ENCODE peak calls at places on chromosomes 1 and 21, in five cellular contexts. O is activated T-cell treated with anti-CD3 and anti-CD28 coated beads, Interleukin-2, amount 50 U/mL, for 4 hours; P is iris pigment epithelial cell; U is progenitor cell of endocrine pancreas; G is A673. Z is an unnamed sample.

GRCh38 chr1:162206749-162207635 is 137.5 kb downstream of the NOS1AP start:
- DNase-seq in P (no peak), G (no peak), O (no peak), U (no peak), Z (no peak)

GRCh38 chr1:115669002-115669673 is 27.4 kb downstream of the VANGL1 start:
- DNase-seq in O (no peak), P (peak; percentile 91), G (no peak), U (no peak), Z (no peak)

GRCh38 chr1:27405074-27405473 is 12.7 kb downstream of the GPR3 start:
- DNase-seq in U (no peak), P (peak; percentile 57), G (no peak), O (no peak), Z (no peak)

GRCh38 chr21:38913120-38913975 is 107.6 kb downstream of the ETS2 start:
- DNase-seq in U (peak; percentile 53), G (peak; percentile 60), O (no peak), P (peak; percentile 72), Z (peak; percentile 76)

GRCh38 chr1:230839166-230839565 is 29.2 kb downstream of the C1orf198 start:
- DNase-seq in O (no peak), P (no peak), G (no peak), U (no peak), Z (no peak)

GRCh38 chr1:89721351-89721750 is 88.4 kb downstream of the LRRC8C start:
- DNase-seq in U (no peak), P (peak; percentile 77), O (peak; percentile 12), G (peak; percentile 73), Z (no peak)

GRCh38 chr1:9200441-9200840 is 34.1 kb upstream of the H6PD start:
- DNase-seq in U (no peak), P (no peak), G (no peak), O (no peak), Z (no peak)

GRCh38 chr1:153361129-153362109 is 3.8 kb downstream of the S100A9 start:
- DNase-seq in U (no peak), P (no peak), O (no peak), G (no peak), Z (peak; percentile 21)

GRCh38 chr1:110616587-110616986 is 10.4 kb upstream of the KCNA2 start:
- DNase-seq in O (no peak), G (peak; percentile 78), P (peak; percentile 31), U (no peak), Z (no peak)

GRCh38 chr1:86774305-86775304 is 70.2 kb downstream of the SH3GLB1 start:
- DNase-seq in P (peak; percentile 95), O (peak; percentile 14), U (no peak), G (peak; percentile 97), Z (peak; percentile 79)

GRCh38 chr1:66916320-66916719 is 8.3 kb downstream of the DNAI4 start:
- DNase-seq in P (peak; percentile 29), G (peak; percentile 26), O (no peak), U (no peak), Z (no peak)

GRCh38 chr1:200411406-200412257 is 1.8 kb upstream of the ZNF281 start:
- DNase-seq in G (no peak), U (no peak), O (no peak), P (no peak), Z (no peak)

GRCh38 chr1:219171192-219171935 is 2.3 kb upstream of the LYPLAL1 start:
- DNase-seq in U (no peak), O (no peak), P (peak; percentile 65), G (no peak), Z (no peak)

GRCh38 chr1:150536836-150537731 is 12.1 kb upstream of the ADAMTSL4 start:
- DNase-seq in U (no peak), P (no peak), G (no peak), O (no peak), Z (no peak)

GRCh38 chr1:186574951-186575747 is 105.1 kb downstream of the PTGS2 start:
- DNase-seq in O (no peak), U (no peak), G (peak; percentile 93), P (peak; percentile 83), Z (no peak)

Z was measured in RWPE2.